ENCODE peak calls at places on chromosomes 12 and 14, in nine cellular contexts. A, S, C, I, Z, W, L, F and N are unnamed samples.

GRCh38 chr12:83954939-83955601 is 957.5 kb downstream of the SLC6A15 start:
- DNase-seq in A (no peak), S (no peak), C (no peak), I (no peak), Z (no peak), W (no peak), L (no peak), F (no peak), N (no peak)

GRCh38 chr12:57201631-57202030 is 15.0 kb upstream of the NXPH4 start:
- DNase-seq in A (no peak), S (no peak), C (no peak), I (no peak), Z (no peak), W (no peak), L (no peak), F (no peak), N (no peak)

GRCh38 chr14:101903111-101903561 is 61.2 kb upstream of the DYNC1H1 start:
- DNase-seq in A (no peak), S (no peak), C (no peak), I (peak), Z (no peak), W (peak), L (peak), F (no peak), N (no peak)

GRCh38 chr12:111405856-111406473 is at the start of gene SH2B3:
- DNase-seq in A (no peak), S (no peak), C (no peak), I (no peak), Z (no peak), W (no peak), L (no peak), F (no peak), N (peak)

GRCh38 chr12:20339060-20339459 is 29.3 kb upstream of the PDE3A start:
- DNase-seq in A (no peak), S (no peak), C (no peak), I (no peak), Z (no peak), W (no peak), L (no peak), F (no peak), N (no peak)

GRCh38 chr12:52367876-52368275 is 595 bp upstream of the KRT85 start:
- DNase-seq in A (no peak), S (no peak), C (no peak), I (no peak), Z (no peak), W (no peak), L (no peak), F (no peak), N (no peak)

GRCh38 chr14:31583043-31583442 is 21.8 kb downstream of the NUBPL start:
- DNase-seq in A (no peak), S (no peak), C (no peak), I (no peak), Z (no peak), W (no peak), L (no peak), F (no peak), N (no peak)

GRCh38 chr14:24051789-24052655 is at the start of gene CARMIL3:
- DNase-seq in A (peak), S (no peak), C (peak), I (peak), Z (peak), W (no peak), L (peak), F (no peak), N (peak)

GRCh38 chr14:76257111-76257803 is 105.5 kb downstream of the GPATCH2L start:
- DNase-seq in A (no peak), S (no peak), C (peak), I (no peak), Z (no peak), W (no peak), L (no peak), F (no peak), N (no peak)

GRCh38 chr12:87054225-87054624 is 798.0 kb upstream of the MGAT4C start:
- DNase-seq in A (no peak), S (no peak), C (no peak), I (no peak), Z (no peak), W (no peak), L (no peak), F (no peak), N (no peak)

GRCh38 chr12:53208435-53208834 is 1.4 kb upstream of the ITGB7 start:
- DNase-seq in A (no peak), S (no peak), C (no peak), I (no peak), Z (no peak), W (no peak), L (no peak), F (no peak), N (no peak)

GRCh38 chr14:47678993-47679392 is 3.6 kb upstream of the MDGA2 start:
- DNase-seq in A (no peak), S (no peak), C (no peak), I (no peak), Z (no peak), W (no peak), L (no peak), F (no peak), N (no peak)

GRCh38 chr14:35220920-35221319 is 71.3 kb upstream of the PSMA6 start:
- DNase-seq in A (no peak), S (no peak), C (no peak), I (no peak), Z (no peak), W (no peak), L (no peak), F (no peak), N (no peak)

GRCh38 chr14:81402123-81402495 is 2.0 kb upstream of the STON2 start:
- DNase-seq in A (no peak), S (no peak), C (no peak), I (no peak), Z (peak), W (no peak), L (no peak), F (no peak), N (no peak)

GRCh38 chr12:124599074-124599999 is 31.9 kb upstream of the NCOR2 start:
- DNase-seq in A (no peak), S (no peak), C (no peak), I (no peak), Z (no peak), W (no peak), L (no peak), F (no peak), N (no peak)

GRCh38 chr14:93009471-93010117 is 86.6 kb downstream of the CHGA start:
- DNase-seq in A (no peak), S (no peak), C (no peak), I (no peak), Z (no peak), W (no peak), L (peak), F (no peak), N (no peak)

GRCh38 chr14:77241955-77242354 is 29.1 kb downstream of the NGB start:
- DNase-seq in A (no peak), S (no peak), C (no peak), I (no peak), Z (no peak), W (no peak), L (no peak), F (no peak), N (no peak)

GRCh38 chr14:50106178-50106577 is 10.2 kb downstream of the VCPKMT start:
- DNase-seq in A (no peak), S (no peak), C (peak), I (no peak), Z (no peak), W (no peak), L (no peak), F (no peak), N (no peak)

GRCh38 chr12:117789195-117789912 is 179.4 kb downstream of the KSR2 start:
- DNase-seq in A (no peak), S (no peak), C (no peak), I (no peak), Z (no peak), W (no peak), L (no peak), F (no peak), N (no peak)

GRCh38 chr14:78022059-78022458 is 148.1 kb upstream of the NRXN3 start:
- DNase-seq in A (no peak), S (peak), C (peak), I (peak), Z (peak), W (no peak), L (peak), F (peak), N (no peak)

GRCh38 chr12:58433969-58434368 is 486.3 kb downstream of the LRIG3 start:
- DNase-seq in A (no peak), S (no peak), C (no peak), I (no peak), Z (no peak), W (no peak), L (no peak), F (no peak), N (no peak)

GRCh38 chr12:642633-643477 is 20.4 kb downstream of the NINJ2 start:
- DNase-seq in A (no peak), S (no peak), C (peak), I (peak), Z (peak), W (no peak), L (peak), F (no peak), N (peak)

GRCh38 chr14:20560961-20561360 is at the start of gene RNASE9:
- DNase-seq in A (no peak), S (no peak), C (no peak), I (no peak), Z (no peak), W (no peak), L (no peak), F (no peak), N (no peak)

GRCh38 chr12:98355322-98355721 is 160.1 kb upstream of the TMPO start:
- DNase-seq in A (no peak), S (no peak), C (no peak), I (no peak), Z (no peak), W (no peak), L (no peak), F (no peak), N (no peak)

GRCh38 chr12:49043856-49044258 is 16.7 kb downstream of the KMT2D start:
- DNase-seq in A (peak), S (no peak), C (peak), I (peak), Z (peak), W (peak), L (peak), F (peak), N (peak)

GRCh38 chr12:45762185-45763110 is 32.9 kb downstream of the ARID2 start:
- DNase-seq in A (no peak), S (peak), C (peak), I (no peak), Z (peak), W (no peak), L (no peak), F (peak), N (no peak)

GRCh38 chr12:104060791-104061190 is 3.5 kb upstream of the HCFC2 start:
- DNase-seq in A (no peak), S (no peak), C (no peak), I (no peak), Z (no peak), W (no peak), L (no peak), F (no peak), N (no peak)